ENCODE peak calls at places on chromosomes 12 and 14, in six cellular contexts. Q is osteoblast; X is CD8-positive, alpha-beta memory T cell; Y is A549; W is suprapubic skin; V is adipocyte. U is an unnamed sample. For H3K4me1, the result is how much of the 10 kb centered on the place peaks cover.

GRCh38 chr12:96416033-96416790 is 16.0 kb upstream of the CDK17 start:
- DNase-seq in W (no peak), V (peak), X (no peak), Y (no peak), Q (no peak), U (no peak)

GRCh38 chr12:58310828-58311273 is 369.5 kb downstream of the ATP23 start:
- DNase-seq in W (no peak), X (no peak), Q (peak), Y (peak), V (peak), U (no peak)

GRCh38 chr14:23433457-23433856 is 2.0 kb downstream of the MYH7 start:
- DNase-seq in V (no peak), Q (peak), Y (no peak), X (no peak), W (peak), U (no peak)

GRCh38 chr14:99687284-99688209 is 3.4 kb downstream of the CYP46A1 start:
- DNase-seq in Y (no peak), X (peak), Q (peak), V (no peak), W (no peak), U (peak)

GRCh38 chr12:122348505-122348904 is 74.0 kb downstream of the CLIP1 start:
- DNase-seq in Y (no peak), W (no peak), Q (no peak), V (no peak), X (no peak), U (no peak)

GRCh38 chr14:63712123-63712522 is 15.7 kb downstream of the SGPP1 start:
- DNase-seq in V (no peak), Y (no peak), Q (no peak), W (no peak), X (no peak), U (no peak)

GRCh38 chr12:50788562-50788961 is 24.7 kb downstream of the ATF1 start:
- DNase-seq in Y (no peak), V (peak), X (no peak), Q (peak), W (no peak), U (no peak)

GRCh38 chr12:104520242-104520900 is 63.6 kb downstream of the CHST11 start:
- DNase-seq in Q (no peak), W (no peak), Y (no peak), V (no peak), X (no peak), U (no peak)

GRCh38 chr14:72894623-72895378 is 900 bp upstream of the DPF3 start:
- DNase-seq in V (peak), Y (no peak), Q (no peak), X (peak), W (no peak), U (no peak)

GRCh38 chr12:52582971-52583456 is 9.4 kb upstream of the KRT74 start:
- DNase-seq in Q (peak), W (no peak), Y (peak), V (peak), X (peak), U (no peak)

GRCh38 chr12:101474248-101474647 is 888 bp upstream of the SPIC start:
- DNase-seq in X (no peak), Q (no peak), Y (no peak), V (no peak), W (no peak), U (no peak)
- H3K4me3 ChIP-seq in X (no peak), Q (no peak), Y (no peak), V (no peak), W (no peak), U (no peak)

DNA sequence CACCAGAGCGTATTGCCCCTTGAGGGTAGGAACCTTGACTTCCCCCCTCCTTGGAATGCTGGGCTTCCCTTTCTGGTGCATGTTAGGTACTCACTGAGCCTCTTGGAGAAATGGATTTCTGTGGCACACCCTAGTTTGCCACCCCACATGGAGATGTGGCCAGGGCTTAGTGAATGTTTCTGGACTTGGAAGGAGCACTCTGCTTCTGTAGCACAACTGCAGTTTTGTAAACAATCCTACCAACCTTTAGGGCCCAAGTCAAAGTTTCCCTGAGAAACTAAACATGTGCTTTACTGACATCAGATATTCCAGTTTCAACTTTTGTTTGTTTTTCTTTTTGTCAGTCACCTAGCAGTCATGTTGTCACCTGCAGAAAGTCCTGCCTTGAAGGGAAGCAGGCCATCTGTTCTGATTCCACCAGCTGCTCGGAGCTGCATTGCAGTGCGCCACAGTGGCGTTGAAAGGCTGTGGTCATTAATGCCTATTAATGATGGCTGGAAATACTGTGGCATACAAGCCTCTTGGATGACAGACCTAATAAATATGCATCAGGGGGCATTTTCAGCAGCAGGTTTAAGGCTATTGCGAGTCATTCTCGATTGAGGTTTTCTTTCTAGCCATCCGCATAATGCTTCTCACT is 7.7 kb downstream of the PELI2 start:
- DNase-seq in W (no peak), V (no peak), Y (no peak), X (no peak), Q (no peak), U (no peak)
- H3K4me1 ChIP-seq in W (under half), V (under half), Y (under half), X (under half), Q (under half), U (under half)

GRCh38 chr12:114682920-114683708 is 861 bp downstream of the TBX3 start:
- DNase-seq in Q (peak), Y (peak), X (no peak), V (peak), W (no peak), U (no peak)
- H3K4me3 ChIP-seq in Q (peak), Y (peak), X (no peak), V (peak), W (peak), U (peak)

GRCh38 chr12:67377541-67377940 is 108.4 kb downstream of the CAND1 start:
- DNase-seq in Q (no peak), V (no peak), Y (no peak), W (no peak), X (no peak), U (no peak)
- H3K4me1 ChIP-seq in Q (under half), V (under half), Y (under half), W (under half), X (under half), U (under half)

DNA sequence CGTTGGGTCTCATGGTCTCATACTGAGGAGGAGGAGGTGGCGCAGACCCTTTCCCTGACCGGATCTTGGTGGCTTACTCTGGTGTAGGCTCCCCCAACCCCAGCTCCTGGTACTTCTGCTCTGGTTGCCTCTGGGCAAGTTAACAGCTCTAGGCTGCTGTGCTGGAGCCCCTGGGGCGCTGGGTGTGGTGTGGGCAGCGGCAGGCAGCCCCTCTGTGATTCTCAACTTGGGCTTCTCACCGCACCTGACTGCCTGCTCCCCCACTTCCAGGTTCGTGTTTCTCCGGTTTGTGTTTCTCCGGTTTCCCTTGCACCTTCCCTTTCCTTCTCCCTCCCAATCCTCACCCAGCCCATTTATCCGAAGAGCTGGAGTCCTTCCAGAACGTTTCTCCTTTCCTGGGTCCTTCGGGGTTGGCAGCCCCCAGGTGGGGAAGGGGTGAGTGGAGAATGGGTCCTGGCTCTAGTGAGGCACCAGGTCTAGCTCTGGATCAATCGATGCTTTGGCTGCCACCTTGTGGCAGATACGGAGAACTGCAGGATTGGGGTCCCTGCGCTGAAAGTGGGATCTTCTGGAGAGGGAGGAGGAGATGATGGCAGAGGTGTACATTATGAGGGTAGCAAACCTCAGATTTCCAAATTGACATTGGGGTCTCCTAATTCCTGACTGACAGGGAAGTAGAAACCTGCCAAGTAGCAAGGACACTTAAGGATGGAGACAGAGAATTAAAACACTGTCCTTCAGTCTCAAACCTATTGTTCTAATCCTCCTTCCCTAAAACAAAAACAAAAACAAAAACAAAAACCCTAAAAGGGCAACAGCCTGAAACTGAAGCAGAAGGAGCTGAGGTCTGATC is 8.3 kb downstream of the CISTR start:
- DNase-seq in Y (peak), W (no peak), X (peak), V (peak), Q (peak), U (no peak)
- H3K4me3 ChIP-seq in Y (no peak), W (no peak), X (no peak), V (no peak), Q (no peak), U (no peak)

GRCh38 chr14:77004711-77005460 is 23.6 kb downstream of the IRF2BPL start:
- DNase-seq in Q (no peak), V (no peak), Y (no peak), W (no peak), X (no peak), U (no peak)

GRCh38 chr14:77003960-77004710 is 24.4 kb downstream of the IRF2BPL start:
- DNase-seq in W (no peak), X (no peak), V (peak), Q (no peak), Y (no peak), U (no peak)

GRCh38 chr14:77002335-77002734 is 26.2 kb downstream of the IRF2BPL start:
- DNase-seq in W (no peak), Y (no peak), V (no peak), X (no peak), Q (no peak), U (no peak)

GRCh38 chr14:77000340-77001235 is 27.9 kb downstream of the IRF2BPL start:
- DNase-seq in W (no peak), Y (no peak), V (peak), X (no peak), Q (no peak), U (peak)

DNA sequence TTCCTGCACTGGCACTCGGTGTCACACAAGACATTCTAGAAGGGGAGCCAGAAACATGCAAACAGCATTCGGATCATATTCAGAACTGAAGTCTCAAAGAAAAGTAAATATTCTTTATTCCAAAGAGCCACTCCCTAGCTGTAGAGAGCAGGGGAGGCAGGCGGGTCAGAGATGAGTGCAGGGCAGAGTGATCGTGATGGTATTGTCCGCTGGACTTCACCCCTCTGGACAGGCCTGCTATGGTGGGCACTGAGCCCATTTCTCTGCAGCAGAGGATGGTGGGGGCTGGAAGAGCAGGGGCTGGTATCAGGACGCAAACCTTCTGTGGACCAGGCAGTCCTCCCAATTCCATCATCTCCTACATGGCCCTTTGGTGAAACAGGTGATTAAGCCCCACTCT is 25.6 kb downstream of the IRF2BPL start:
- DNase-seq in Q (no peak), X (no peak), Y (no peak), W (no peak), V (no peak), U (no peak)
- H3K4me1 ChIP-seq in Q (under half), X (under half), Y (under half), W (under half), V (under half), U (under half)

GRCh38 chr12:45670339-45671065 is 59.0 kb upstream of the ARID2 start:
- DNase-seq in Y (no peak), X (peak), V (no peak), Q (no peak), W (no peak), U (no peak)

GRCh38 chr12:45667761-45668160 is 61.7 kb upstream of the ARID2 start:
- DNase-seq in Y (no peak), X (no peak), V (no peak), W (no peak), Q (no peak), U (no peak)

GRCh38 chr12:45669762-45670161 is 59.7 kb upstream of the ARID2 start:
- DNase-seq in W (no peak), Q (no peak), Y (no peak), V (no peak), X (no peak), U (no peak)

GRCh38 chr12:45669093-45669492 is 60.4 kb upstream of the ARID2 start:
- DNase-seq in X (peak), Q (no peak), V (peak), W (no peak), Y (no peak), U (no peak)

DNA sequence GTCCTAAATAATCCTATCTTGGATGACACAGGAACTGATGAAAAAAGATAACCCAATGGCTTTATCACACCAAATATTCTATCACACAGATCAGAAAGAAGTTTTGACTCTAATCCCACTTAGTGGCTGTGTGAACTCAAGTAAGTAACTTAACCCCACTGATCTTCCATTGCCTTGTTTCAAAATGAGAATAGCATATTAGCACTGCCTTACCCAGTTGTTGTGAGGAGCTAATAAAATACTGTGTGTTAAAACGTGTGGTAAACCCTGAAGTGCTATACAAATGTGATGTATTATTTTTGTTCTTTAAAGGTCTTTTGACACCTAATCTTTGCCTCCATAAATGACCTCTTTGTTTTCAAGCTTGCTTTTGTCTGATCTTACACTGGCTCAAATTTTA is 60.9 kb upstream of the ARID2 start:
- DNase-seq in V (no peak), Y (no peak), Q (no peak), X (no peak), W (no peak), U (no peak)
- H3K4me3 ChIP-seq in V (no peak), Y (no peak), Q (no peak), X (peak), W (no peak), U (no peak)

GRCh38 chr12:25972783-25973182 is 14.3 kb downstream of the RASSF8 start:
- DNase-seq in Y (no peak), Q (peak), X (no peak), V (peak), W (no peak), U (no peak)

GRCh38 chr12:25970916-25971674 is 12.6 kb downstream of the RASSF8 start:
- DNase-seq in Q (no peak), X (no peak), W (no peak), V (peak), Y (no peak), U (no peak)

GRCh38 chr12:25970082-25970481 is 11.6 kb downstream of the RASSF8 start:
- DNase-seq in W (no peak), X (no peak), Q (no peak), Y (no peak), V (no peak), U (no peak)

GRCh38 chr12:25975179-25975578 is 16.7 kb downstream of the RASSF8 start:
- DNase-seq in Q (no peak), X (no peak), Y (no peak), V (no peak), W (no peak), U (no peak)

GRCh38 chr12:25971675-25972035 is 13.2 kb downstream of the RASSF8 start:
- DNase-seq in Y (no peak), V (no peak), Q (no peak), X (no peak), W (no peak), U (no peak)
- H3K4me1 ChIP-seq in Y (under half), V (half or more), Q (under half), X (under half), W (under half), U (under half)

DNA sequence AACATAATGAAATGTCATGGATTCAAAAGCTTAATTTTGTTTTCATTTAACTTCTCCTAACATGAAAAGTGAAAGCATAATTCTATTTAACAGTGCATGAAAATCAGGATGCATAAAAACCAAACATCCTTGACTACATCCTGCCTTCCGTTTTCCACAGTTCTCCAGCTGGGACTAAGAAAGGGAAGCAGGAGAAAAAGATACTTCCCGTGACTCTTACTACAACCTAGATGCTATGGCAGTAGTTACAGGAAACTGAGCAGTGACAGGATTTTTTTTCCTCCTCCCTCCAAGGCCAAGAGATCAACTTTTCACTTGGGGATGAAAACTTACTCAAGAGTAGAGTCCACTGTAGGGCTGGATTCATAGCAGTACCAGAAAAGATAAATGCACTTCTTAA is 2.6 kb downstream of the EXOC5 start:
- DNase-seq in W (no peak), X (no peak), Y (no peak), Q (no peak), V (peak), U (no peak)
- H3K4me3 ChIP-seq in W (no peak), X (no peak), Y (no peak), Q (no peak), V (no peak), U (no peak)

U was measured in aorta.